ENCODE peak calls at places on chromosomes 7 and 10, in nine cellular contexts. K, H, I, Z, Y, N, L, A and T are unnamed samples.

GRCh38 chr10:119078422-119079179 is 2.0 kb downstream of the EIF3A start:
- DNase-seq in Z (no peak), A (no peak), H (no peak), K (no peak), L (no peak), I (no peak), N (no peak), Y (no peak), T (no peak)

GRCh38 chr10:6565588-6565987 is 14.5 kb downstream of the PRKCQ start:
- DNase-seq in A (no peak), Y (no peak), K (no peak), Z (no peak), L (no peak), N (no peak), I (no peak), H (no peak), T (no peak)

GRCh38 chr7:127908430-127909258 is 122.6 kb downstream of the LRRC4 start:
- DNase-seq in A (no peak), I (no peak), K (no peak), H (no peak), Y (no peak), L (no peak), N (no peak), Z (no peak), T (no peak)

GRCh38 chr10:77780180-77780579 is 142.6 kb upstream of the KCNMA1 start:
- DNase-seq in L (no peak), A (no peak), Y (no peak), H (no peak), N (no peak), Z (no peak), I (no peak), K (no peak), T (no peak)

GRCh38 chr10:109968954-109969644 is 38.7 kb upstream of the ADD3 start:
- DNase-seq in N (peak; percentile 39), K (no peak), L (peak; percentile 24), Z (no peak), I (no peak), H (no peak), A (no peak), Y (no peak), T (no peak)

GRCh38 chr7:919924-920341 is 34.5 kb downstream of the ADAP1 start:
- DNase-seq in N (no peak), Y (no peak), K (no peak), A (no peak), L (no peak), Z (peak; percentile 52), H (no peak), I (no peak), T (no peak)

GRCh38 chr10:99172130-99172738 is 63.4 kb downstream of the HPSE2 start:
- DNase-seq in N (peak; percentile 64), L (peak; percentile 0), Y (peak; percentile 43), I (no peak), Z (no peak), H (peak; percentile 67), A (peak; percentile 11), K (peak; percentile 80), T (peak; percentile 15)

GRCh38 chr10:97656777-97657176 is 16.3 kb downstream of the PI4K2A start:
- DNase-seq in Z (no peak), Y (no peak), L (no peak), I (no peak), K (no peak), A (no peak), H (no peak), N (no peak), T (no peak)

GRCh38 chr7:157111311-157111710 is 27.4 kb upstream of the UBE3C start:
- DNase-seq in Z (peak; percentile 9), Y (no peak), K (no peak), N (no peak), A (no peak), I (no peak), L (no peak), H (no peak), T (no peak)

GRCh38 chr7:1539346-1540321 is 9.1 kb downstream of the MAFK start:
- DNase-seq in L (peak; percentile 40), I (peak; percentile 24), H (no peak), N (no peak), Y (no peak), K (peak; percentile 47), A (peak; percentile 61), Z (peak; percentile 72), T (no peak)

GRCh38 chr7:36045830-36046341 is 107.2 kb upstream of the EEPD1 start:
- DNase-seq in N (no peak), A (no peak), L (no peak), K (no peak), Y (no peak), I (no peak), Z (no peak), H (no peak), T (no peak)

DNA sequence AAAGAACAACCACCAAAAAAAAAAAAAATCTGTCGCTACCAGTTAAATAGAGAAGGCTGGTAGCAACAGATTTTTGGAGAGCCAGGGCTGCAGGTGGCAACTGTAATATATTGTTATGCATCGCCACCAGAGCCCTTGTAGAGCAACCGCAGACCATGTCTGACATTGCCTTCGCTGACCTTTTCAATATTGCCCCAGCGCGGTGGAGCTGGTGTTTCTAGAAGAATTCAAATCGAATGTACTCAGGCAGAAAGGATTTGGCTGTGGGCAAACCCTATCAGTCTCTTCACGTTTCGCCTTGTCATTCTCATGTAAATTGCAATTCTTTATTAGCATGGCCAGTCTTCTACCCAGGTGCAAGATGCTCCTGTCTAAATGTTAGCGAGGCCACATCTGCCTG is 490.2 kb upstream of the AUTS2 start:
- DNase-seq in H (no peak), Y (no peak), N (no peak), K (no peak), Z (no peak), I (no peak), A (no peak), L (no peak), T (no peak)
- H3K4me3 ChIP-seq in H (no peak overlapping the region), Y (no peak overlapping the region), N (no peak overlapping the region), K (no peak overlapping the region), Z (no peak overlapping the region), I (no peak overlapping the region), A (no peak overlapping the region), L (no peak overlapping the region), T (no peak overlapping the region)

GRCh38 chr7:141702047-141702567 is at the start of gene DENND11:
- DNase-seq in A (no peak), L (peak; percentile 9), Y (peak; percentile 30), K (peak; percentile 83), N (peak; percentile 44), Z (peak; percentile 74), I (peak; percentile 62), H (peak; percentile 61), T (peak; percentile 34)

GRCh38 chr7:141700291-141700847 is 1.6 kb downstream of the DENND11 start:
- DNase-seq in N (no peak), Z (no peak), Y (no peak), L (no peak), K (no peak), H (no peak), A (no peak), I (no peak), T (no peak)

GRCh38 chr7:141701489-141702046 is 398 bp downstream of the DENND11 start:
- DNase-seq in L (no peak), Y (peak; percentile 30), N (peak; percentile 29), A (no peak), K (peak; percentile 58), I (peak; percentile 45), Z (peak; percentile 67), H (peak; percentile 57), T (peak; percentile 15)

GRCh38 chr7:141699860-141700259 is 2.1 kb downstream of the DENND11 start:
- DNase-seq in K (no peak), Y (no peak), N (no peak), I (no peak), Z (no peak), H (no peak), L (no peak), A (no peak), T (no peak)

DNA sequence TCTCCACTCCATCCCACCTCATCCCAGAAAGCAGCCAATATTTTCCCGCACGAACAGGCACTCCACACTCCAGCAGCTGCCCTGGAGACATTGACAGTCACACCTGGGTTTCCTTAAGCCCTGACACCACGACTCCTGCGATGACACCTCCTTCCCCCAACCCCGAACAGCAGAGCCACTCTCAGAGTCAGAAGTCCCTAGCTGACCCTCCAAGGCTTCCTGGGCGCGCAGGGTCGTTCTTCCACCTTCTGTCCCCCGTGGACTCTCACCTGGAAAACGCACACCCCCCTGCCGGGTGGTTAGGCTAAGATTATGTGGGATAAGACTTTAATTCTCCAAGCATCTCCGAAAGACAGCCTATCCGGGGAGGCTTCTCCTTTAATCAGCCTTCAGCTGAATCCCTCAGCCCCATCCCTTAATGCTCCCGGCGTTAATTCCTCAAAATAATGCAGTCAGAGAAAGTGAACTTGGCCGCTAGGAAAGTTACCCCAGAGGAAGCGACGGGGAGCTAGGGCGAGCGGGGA is 1.1 kb downstream of the DENND11 start:
- DNase-seq in Z (no peak), I (no peak), Y (no peak), N (no peak), A (no peak), K (no peak), H (no peak), L (no peak), T (no peak)
- H3K4me3 ChIP-seq in Z (peak overlapping the region; percentile 87), I (peak overlapping the region; percentile 70), Y (peak overlapping the region; percentile 72), N (peak overlapping the region; percentile 95), A (peak overlapping the region; percentile 65), K (peak overlapping the region; percentile 81), H (peak overlapping the region; percentile 87), L (peak overlapping the region; percentile 83), T (no peak overlapping the region)

DNA sequence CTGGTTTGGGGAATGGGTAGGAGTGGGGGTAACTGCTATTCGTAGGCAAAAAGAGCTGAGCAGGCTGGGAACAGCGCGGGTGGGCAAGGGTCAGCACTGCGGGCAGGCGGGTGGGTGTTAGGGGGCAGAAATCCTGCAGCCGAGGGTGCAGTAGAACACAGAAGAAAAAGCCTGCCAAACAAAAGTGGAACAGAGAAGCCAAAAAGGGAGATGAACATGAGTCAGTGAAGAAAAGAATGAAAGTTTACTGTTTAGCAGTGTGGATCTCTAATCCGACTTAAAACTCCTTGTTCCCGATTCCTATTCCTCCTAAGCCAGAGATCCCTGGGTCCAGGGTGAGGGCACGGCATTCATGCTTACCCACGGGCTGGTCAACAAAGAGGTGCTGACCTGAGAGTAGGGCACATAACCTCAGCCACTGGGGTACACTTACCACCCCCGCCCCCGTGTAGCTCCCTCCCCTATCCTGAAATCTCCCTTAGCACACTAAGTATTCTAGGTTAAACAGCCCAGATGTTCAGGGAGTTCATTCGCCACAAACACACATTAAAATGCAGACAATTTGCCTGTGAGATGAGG is 27.1 kb downstream of the PRSS2 start:
- DNase-seq in L (no peak), I (no peak), K (no peak), N (no peak), H (no peak), Z (no peak), A (no peak), Y (no peak), T (no peak)
- H3K4me3 ChIP-seq in L (peak overlapping the region; percentile 67), I (peak overlapping the region; percentile 44), K (peak overlapping the region; percentile 23), N (peak overlapping the region; percentile 26), H (no peak overlapping the region), Z (peak overlapping the region; percentile 27), A (peak overlapping the region; percentile 72), Y (peak overlapping the region; percentile 79), T (no peak overlapping the region)

DNA sequence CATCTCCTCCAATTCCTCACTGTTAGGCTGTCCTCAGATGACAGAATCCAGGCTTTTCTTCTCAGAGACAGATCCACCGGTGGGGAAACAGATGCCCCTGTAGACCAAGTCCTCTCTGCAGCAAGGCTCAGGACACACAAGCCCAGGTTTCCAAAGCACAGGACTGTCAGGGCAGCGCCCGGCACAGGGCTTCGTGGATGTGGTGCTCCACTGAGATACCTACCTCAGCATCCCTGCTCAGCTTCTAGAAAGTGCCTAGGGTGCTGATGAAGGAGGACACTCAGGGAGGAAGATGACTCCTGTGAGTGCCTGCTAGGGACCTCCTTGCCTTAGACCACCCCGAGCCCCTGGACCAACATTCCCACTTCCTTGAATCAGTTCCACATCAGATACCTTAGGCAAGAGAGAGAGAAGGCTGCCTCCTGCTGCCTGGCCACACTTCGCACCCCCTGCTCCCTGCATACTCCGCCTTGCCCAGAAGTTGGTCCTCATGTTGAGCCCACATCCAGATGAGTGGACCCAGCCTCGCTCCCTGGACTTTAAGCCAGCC is 8.9 kb upstream of the RBP3 start:
- DNase-seq in A (no peak), I (no peak), N (no peak), K (no peak), Z (peak; percentile 34), H (no peak), Y (no peak), L (no peak), T (no peak)
- H3K4me3 ChIP-seq in A (no peak overlapping the region), I (no peak overlapping the region), N (no peak overlapping the region), K (no peak overlapping the region), Z (no peak overlapping the region), H (no peak overlapping the region), Y (no peak overlapping the region), L (no peak overlapping the region), T (no peak overlapping the region)